ENCODE peak calls at places on chromosomes 13 and 19, in seven cellular contexts. V is nephron progenitor cell, U is nucleus accumbens, O is NCI-H774, K is left ventricle myocardium inferior, A is OCI-LY7, R is breast epithelium. X is an unnamed sample.

GRCh38 chr19:24033962-24034342 is 53.0 kb upstream of the ZNF254 start:
- DNase-seq in U (no peak), V (peak), O (no peak), K (peak), A (peak), R (peak), X (peak)

GRCh38 chr13:19984430-19985218 is 26.1 kb downstream of the ZMYM2 start:
- DNase-seq in A (peak), U (no peak), O (no peak), R (no peak), K (no peak), V (no peak), X (no peak)

GRCh38 chr19:2476451-2477140 is 669 bp downstream of the GADD45B start:
- DNase-seq in V (peak), R (no peak), O (no peak), A (peak), U (no peak), K (peak), X (no peak)

GRCh38 chr19:41537789-41538188 is 38.2 kb upstream of the CEACAM21 start:
- DNase-seq in V (no peak), O (no peak), A (peak), U (no peak), R (no peak), K (no peak), X (no peak)

GRCh38 chr13:37995052-37995451 is 125.5 kb upstream of the TRPC4 start:
- DNase-seq in U (peak), V (peak), R (no peak), O (peak), A (no peak), K (no peak), X (no peak)

GRCh38 chr13:28819046-28819747 is 942 bp upstream of the MTUS2 start:
- DNase-seq in V (no peak), R (no peak), U (no peak), A (no peak), K (no peak), O (no peak), X (no peak)

GRCh38 chr13:71255633-71256032 is 611.4 kb downstream of the DACH1 start:
- DNase-seq in O (no peak), K (no peak), V (no peak), R (no peak), U (no peak), A (no peak), X (no peak)

GRCh38 chr19:2567996-2568395 is 92.1 kb downstream of the GADD45B start:
- DNase-seq in U (no peak), R (no peak), V (no peak), O (no peak), K (no peak), A (no peak), X (no peak)

GRCh38 chr13:99174533-99175100 is 26.0 kb upstream of the UBAC2 start:
- DNase-seq in U (no peak), O (no peak), K (no peak), R (no peak), A (no peak), V (no peak), X (no peak)

GRCh38 chr13:108086678-108087077 is 128.7 kb downstream of the LIG4 start:
- DNase-seq in U (no peak), K (no peak), V (no peak), A (no peak), O (no peak), R (no peak), X (no peak)